ENCODE peak calls at places on chromosome 10, in six cellular contexts. One of them, this sample, is unnamed.

GRCh38 chr10:47421057-47421952 is 37.2 kb upstream of the ZNF488 start:
- DNase-seq in AG08395: peak; percentile 38
- DNase-seq in HFF-Myc: no peak
- DNase-seq in substantia nigra: no peak
- DNase-seq in NCI-H1417: no peak
- DNase-seq in H7: no peak
- DNase-seq in this sample: no peak

GRCh38 chr10:102752266-102752930 is 8.7 kb downstream of the WBP1L start:
- DNase-seq in H7: no peak
- DNase-seq in HFF-Myc: no peak
- DNase-seq in NCI-H1417: no peak
- DNase-seq in substantia nigra: no peak
- DNase-seq in AG08395: peak; percentile 90
- DNase-seq in this sample: no peak

GRCh38 chr10:129912161-129912917 is 51.7 kb downstream of the EBF3 start:
- DNase-seq in NCI-H1417: no peak
- DNase-seq in H7: no peak
- DNase-seq in HFF-Myc: no peak
- DNase-seq in substantia nigra: no peak
- DNase-seq in AG08395: peak; percentile 81
- DNase-seq in this sample: peak; percentile 45

GRCh38 chr10:101789686-101790085 is 6.4 kb upstream of the NPM3 start:
- DNase-seq in substantia nigra: no peak
- DNase-seq in AG08395: no peak
- DNase-seq in HFF-Myc: no peak
- DNase-seq in NCI-H1417: no peak
- DNase-seq in H7: no peak
- DNase-seq in this sample: no peak

GRCh38 chr10:114437456-114438292 is 33.4 kb upstream of the AFAP1L2 start:
- DNase-seq in AG08395: peak; percentile 56
- DNase-seq in substantia nigra: no peak
- DNase-seq in NCI-H1417: peak; percentile 1
- DNase-seq in H7: peak; percentile 47
- DNase-seq in HFF-Myc: no peak
- DNase-seq in this sample: no peak

GRCh38 chr10:72691470-72692056 is 380 bp upstream of the MCU start:
- DNase-seq in H7: peak; percentile 93
- DNase-seq in AG08395: peak; percentile 95
- DNase-seq in substantia nigra: no peak
- DNase-seq in NCI-H1417: no peak
- DNase-seq in HFF-Myc: no peak
- DNase-seq in this sample: no peak

GRCh38 chr10:11678074-11678793 is 63.9 kb upstream of the ECHDC3 start:
- DNase-seq in NCI-H1417: no peak
- DNase-seq in AG08395: peak; percentile 48
- DNase-seq in H7: no peak
- DNase-seq in substantia nigra: no peak
- DNase-seq in HFF-Myc: no peak
- DNase-seq in this sample: no peak

GRCh38 chr10:49280001-49280408 is 19.0 kb upstream of the C10orf71 start:
- DNase-seq in AG08395: peak; percentile 57
- DNase-seq in NCI-H1417: no peak
- DNase-seq in H7: no peak
- DNase-seq in HFF-Myc: peak; percentile 61
- DNase-seq in substantia nigra: no peak
- DNase-seq in this sample: no peak

GRCh38 chr10:116056445-116057293 is 216.3 kb downstream of the GFRA1 start:
- DNase-seq in substantia nigra: no peak
- DNase-seq in HFF-Myc: no peak
- DNase-seq in H7: no peak
- DNase-seq in AG08395: no peak
- DNase-seq in NCI-H1417: no peak
- DNase-seq in this sample: no peak

GRCh38 chr10:97974526-97975525 is 55.6 kb downstream of the CRTAC1 start:
- DNase-seq in AG08395: no peak
- DNase-seq in substantia nigra: no peak
- DNase-seq in NCI-H1417: no peak
- DNase-seq in H7: peak; percentile 83
- DNase-seq in HFF-Myc: no peak
- DNase-seq in this sample: no peak

GRCh38 chr10:73940634-73941221 is 29.8 kb downstream of the PLAU start:
- DNase-seq in AG08395: peak; percentile 86
- DNase-seq in substantia nigra: peak; percentile 36
- DNase-seq in NCI-H1417: peak; percentile 26
- DNase-seq in H7: peak; percentile 94
- DNase-seq in HFF-Myc: no peak
- DNase-seq in this sample: no peak

GRCh38 chr10:76337641-76338040 is 906.2 kb downstream of the LRMDA start:
- DNase-seq in NCI-H1417: no peak
- DNase-seq in substantia nigra: no peak
- DNase-seq in H7: no peak
- DNase-seq in HFF-Myc: peak; percentile 67
- DNase-seq in AG08395: no peak
- DNase-seq in this sample: no peak

GRCh38 chr10:103849880-103850571 is 5.3 kb downstream of the SH3PXD2A start:
- DNase-seq in substantia nigra: no peak
- DNase-seq in HFF-Myc: no peak
- DNase-seq in H7: no peak
- DNase-seq in AG08395: peak; percentile 82
- DNase-seq in NCI-H1417: no peak
- DNase-seq in this sample: no peak

GRCh38 chr10:124302951-124303505 is 115.7 kb downstream of the OAT start:
- DNase-seq in H7: no peak
- DNase-seq in AG08395: no peak
- DNase-seq in NCI-H1417: no peak
- DNase-seq in substantia nigra: no peak
- DNase-seq in HFF-Myc: no peak
- DNase-seq in this sample: no peak

GRCh38 chr10:72259491-72260214 is 14.1 kb upstream of the DDIT4 start:
- DNase-seq in AG08395: peak; percentile 49
- DNase-seq in NCI-H1417: peak; percentile 61
- DNase-seq in substantia nigra: no peak
- DNase-seq in H7: no peak
- DNase-seq in HFF-Myc: peak; percentile 69
- DNase-seq in this sample: peak; percentile 90

GRCh38 chr10:7424315-7424714 is 13.5 kb upstream of the SFMBT2 start:
- DNase-seq in HFF-Myc: no peak
- DNase-seq in substantia nigra: no peak
- DNase-seq in AG08395: no peak
- DNase-seq in NCI-H1417: no peak
- DNase-seq in H7: no peak
- DNase-seq in this sample: no peak

GRCh38 chr10:109592391-109592790 is 330.9 kb downstream of the XPNPEP1 start:
- DNase-seq in substantia nigra: no peak
- DNase-seq in HFF-Myc: no peak
- DNase-seq in NCI-H1417: no peak
- DNase-seq in H7: no peak
- DNase-seq in AG08395: no peak
- DNase-seq in this sample: no peak

GRCh38 chr10:52801951-52802350 is 29.4 kb upstream of the MBL2 start:
- DNase-seq in AG08395: no peak
- DNase-seq in H7: no peak
- DNase-seq in substantia nigra: no peak
- DNase-seq in NCI-H1417: no peak
- DNase-seq in HFF-Myc: peak; percentile 6
- DNase-seq in this sample: no peak

GRCh38 chr10:80407836-80408197 is 534 bp upstream of the PRXL2A start:
- DNase-seq in AG08395: no peak
- DNase-seq in HFF-Myc: no peak
- DNase-seq in H7: peak; percentile 69
- DNase-seq in substantia nigra: no peak
- DNase-seq in NCI-H1417: peak; percentile 85
- DNase-seq in this sample: no peak

GRCh38 chr10:124250506-124250905 is 157.1 kb upstream of the CHST15 start:
- DNase-seq in AG08395: no peak
- DNase-seq in H7: no peak
- DNase-seq in NCI-H1417: peak; percentile 36
- DNase-seq in HFF-Myc: no peak
- DNase-seq in substantia nigra: no peak
- DNase-seq in this sample: no peak

GRCh38 chr10:95560288-95561199 is 627 bp downstream of the SORBS1 start:
- DNase-seq in NCI-H1417: peak; percentile 70
- DNase-seq in H7: peak; percentile 87
- DNase-seq in AG08395: peak; percentile 28
- DNase-seq in HFF-Myc: no peak
- DNase-seq in substantia nigra: peak; percentile 12
- DNase-seq in this sample: no peak

GRCh38 chr10:75431180-75432111 is at the start of gene LRMDA:
- DNase-seq in AG08395: peak; percentile 41
- DNase-seq in HFF-Myc: no peak
- DNase-seq in NCI-H1417: peak; percentile 15
- DNase-seq in H7: peak; percentile 85
- DNase-seq in substantia nigra: no peak
- DNase-seq in this sample: no peak

GRCh38 chr10:90306187-90306586 is 551.7 kb downstream of the HTR7 start:
- DNase-seq in substantia nigra: no peak
- DNase-seq in AG08395: no peak
- DNase-seq in H7: no peak
- DNase-seq in NCI-H1417: peak; percentile 29
- DNase-seq in HFF-Myc: peak; percentile 98
- DNase-seq in this sample: no peak

This sample was measured in SK-N-MC.